ENCODE peak calls at places on chromosomes 4 and X, in four cellular contexts. X is HCT116, Q is MM.1S, A is hepatocyte. Y is an unnamed sample.

GRCh38 chrX:22748093-22748999 is 251.4 kb upstream of the DDX53 start:
- DNase-seq in A (peak), X (peak), Q (peak), Y (peak)

GRCh38 chrX:108664701-108665100 is 71.7 kb downstream of the IRS4 start:
- DNase-seq in Q (no peak), X (no peak), A (no peak), Y (no peak)

GRCh38 chrX:70089575-70090297 is 27.5 kb downstream of the OTUD6A start:
- DNase-seq in Q (no peak), X (no peak), A (no peak), Y (peak)

GRCh38 chr4:179123079-179123478 is 1680.8 kb upstream of the AGA start:
- DNase-seq in Q (no peak), X (no peak), A (no peak), Y (no peak)

GRCh38 chr4:171561419-171561818 is 251.8 kb upstream of the GALNTL6 start:
- DNase-seq in X (no peak), A (no peak), Q (no peak), Y (no peak)

GRCh38 chr4:101993002-101993840 is 202.7 kb downstream of the BANK1 start:
- DNase-seq in Q (no peak), X (no peak), A (no peak), Y (no peak)

GRCh38 chrX:103607385-103608304 is at the start of gene TCEAL3:
- DNase-seq in A (peak), Q (no peak), X (no peak), Y (peak)

GRCh38 chr4:1402516-1403101 is 3.6 kb downstream of the NKX1-1 start:
- DNase-seq in Q (no peak), X (no peak), A (peak), Y (peak)

GRCh38 chrX:4249401-4249800 is 536.0 kb upstream of the PRKX start:
- DNase-seq in A (no peak), Q (no peak), X (no peak), Y (no peak)

GRCh38 chrX:1720826-1721225 is 106.0 kb downstream of the ASMT start:
- DNase-seq in X (no peak), A (no peak), Q (no peak), Y (no peak)

GRCh38 chr4:109809657-109810056 is 5.9 kb upstream of the GAR1 start:
- DNase-seq in Q (no peak), A (no peak), X (no peak), Y (no peak)

GRCh38 chr4:7507381-7507780 is 72.7 kb upstream of the PSAPL1 start:
- DNase-seq in X (no peak), Q (no peak), A (no peak), Y (no peak)

GRCh38 chr4:38621004-38621684 is 42.9 kb upstream of the KLF3 start:
- DNase-seq in Q (no peak), X (peak), A (peak), Y (peak)

GRCh38 chrX:119655125-119655524 is 37.8 kb downstream of the SEPTIN6 start:
- DNase-seq in A (peak), Q (no peak), X (no peak), Y (peak)

DNA sequence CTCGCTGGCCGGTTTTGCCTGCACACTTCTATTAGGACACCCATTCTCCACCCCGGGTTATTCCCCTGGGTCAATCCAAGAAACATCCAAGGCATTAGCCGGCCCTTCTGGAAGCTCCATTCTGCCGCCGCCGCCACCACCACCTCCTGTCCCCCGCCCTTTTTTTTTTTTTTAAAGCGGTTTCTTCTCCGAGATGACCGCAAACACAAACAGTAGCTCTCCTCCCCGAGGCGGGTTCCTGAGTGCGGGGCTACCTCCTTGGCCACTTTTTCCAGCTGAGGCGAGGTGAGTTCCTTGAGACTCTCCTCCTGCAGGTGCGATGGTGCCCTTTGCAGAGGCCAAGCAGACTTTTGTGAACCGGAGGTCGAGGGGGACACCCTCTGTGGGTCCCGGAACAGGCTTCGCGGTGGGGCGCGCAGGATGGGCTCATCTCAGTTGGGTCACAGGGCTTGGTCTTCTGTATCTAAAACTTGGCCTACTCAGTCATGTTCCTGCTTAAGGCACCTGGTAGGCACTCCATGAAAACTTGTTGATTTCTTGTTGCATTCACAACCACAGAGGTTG is 930 bp downstream of the NWD2 start:
- DNase-seq in X (no peak), Q (no peak), A (no peak), Y (no peak)
- TF ChIP-seq EZH2 in X (no peak), Q (no peak), A (no peak), Y (no peak)

GRCh38 chr4:84887824-84888223 is 78.7 kb downstream of the WDFY3 start:
- DNase-seq in Q (no peak), X (no peak), A (no peak), Y (peak)
- TF ChIP-seq EZH2phosphoT487 in Q (no peak), X (no peak), A (no peak), Y (peak)

GRCh38 chrX:16077811-16078210 is 45.6 kb upstream of the GRPR start:
- DNase-seq in Q (no peak), X (no peak), A (no peak), Y (no peak)

GRCh38 chrX:16076834-16077233 is 46.5 kb upstream of the GRPR start:
- DNase-seq in A (no peak), Q (no peak), X (no peak), Y (no peak)

GRCh38 chrX:16075087-16075486 is 48.3 kb upstream of the GRPR start:
- DNase-seq in X (no peak), A (no peak), Q (no peak), Y (no peak)
- H2AFZ ChIP-seq in X (no peak), A (no peak), Q (no peak), Y (no peak)

GRCh38 chr4:65670331-65671031 is at the start of gene EPHA5:
- DNase-seq in X (no peak), A (peak), Q (peak), Y (peak)

GRCh38 chr4:65668201-65669007 is 1.9 kb downstream of the EPHA5 start:
- DNase-seq in Q (no peak), A (peak), X (no peak), Y (peak)

GRCh38 chr4:65671402-65671801 is 1.1 kb upstream of the EPHA5 start:
- DNase-seq in Q (no peak), A (no peak), X (no peak), Y (no peak)

GRCh38 chr4:65669981-65670330 is 333 bp downstream of the EPHA5 start:
- DNase-seq in Q (no peak), A (no peak), X (no peak), Y (no peak)

DNA sequence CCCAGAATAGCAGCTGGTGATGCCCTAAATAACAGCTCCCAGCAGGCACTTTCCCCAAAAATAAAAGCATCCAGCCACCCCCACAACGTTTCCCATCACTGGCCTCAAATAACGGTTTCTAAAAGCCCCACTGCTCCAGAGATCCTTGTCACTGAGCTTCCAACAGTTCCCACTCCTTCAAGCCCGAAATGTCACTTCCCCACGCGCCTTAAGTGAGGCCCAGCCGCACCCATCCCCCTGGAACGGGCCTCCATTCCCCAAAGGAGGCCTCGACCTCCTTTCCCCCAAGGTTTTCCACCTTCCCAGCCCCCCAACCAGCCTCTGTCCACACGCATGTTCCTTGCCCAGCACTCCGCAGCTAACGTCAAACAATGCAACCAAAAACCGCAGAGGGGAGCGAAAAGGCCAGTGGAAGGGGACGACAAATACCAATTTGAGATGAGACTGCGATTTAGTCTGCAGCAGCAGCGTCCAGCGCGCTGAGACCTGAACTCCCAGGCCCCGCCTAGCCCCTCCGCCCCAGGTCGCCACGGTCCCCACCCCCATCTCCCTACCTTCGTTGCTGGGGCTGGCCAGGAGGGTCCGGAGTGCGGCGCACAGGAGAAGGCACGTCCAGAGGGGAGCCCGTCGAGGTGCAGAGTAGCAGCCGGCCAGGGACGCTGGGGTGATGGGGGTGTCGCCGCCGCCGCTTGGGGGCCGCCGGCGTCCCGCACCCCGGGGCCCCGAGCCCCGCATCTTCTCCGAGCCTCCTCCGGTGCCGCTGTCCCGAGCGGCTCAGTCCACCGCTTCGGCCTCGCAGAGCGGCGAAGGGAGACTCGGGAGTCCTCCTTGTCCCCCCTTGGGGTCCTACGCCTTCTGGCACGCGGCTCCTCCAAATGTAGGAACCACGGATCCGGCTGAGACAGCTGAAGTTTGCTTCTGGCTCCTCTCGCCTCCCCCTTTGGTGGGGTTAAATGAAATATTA is 999 bp downstream of the EPHA5 start:
- DNase-seq in Q (no peak), A (peak), X (no peak), Y (peak)
- TF ChIP-seq EZH2 in Q (no peak), A (no peak), X (no peak), Y (no peak)

DNA sequence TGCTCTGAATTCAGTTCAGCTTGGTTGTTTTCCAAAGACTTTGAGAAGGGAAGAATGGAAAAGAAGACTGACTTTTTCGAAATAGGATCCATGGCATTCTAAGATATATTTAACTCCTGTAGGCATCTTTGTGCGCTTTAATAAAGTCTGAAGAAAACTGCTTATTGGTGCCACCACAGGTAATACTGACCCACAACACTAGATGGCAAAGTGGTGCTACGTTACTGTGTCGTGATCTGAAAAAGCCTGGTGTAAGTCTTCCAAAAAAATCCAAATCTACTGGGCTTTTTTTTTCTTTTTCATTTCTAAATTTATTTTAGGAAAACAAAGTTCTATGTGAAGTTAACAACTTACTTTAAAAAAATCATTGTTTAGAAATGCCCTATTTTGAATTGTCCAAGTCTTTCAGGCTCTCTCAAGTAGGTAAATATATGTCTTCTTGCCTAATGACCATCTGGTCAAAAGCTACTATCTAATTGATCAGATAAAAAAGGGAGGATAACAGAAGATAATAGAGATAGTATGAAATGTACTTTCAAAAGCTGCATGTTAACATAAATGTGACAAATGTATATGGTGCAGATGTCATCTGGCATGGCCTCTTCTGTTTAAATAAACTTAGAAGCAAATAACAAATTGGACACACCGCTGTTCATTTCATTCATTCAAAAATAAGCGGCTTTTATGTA is 47.0 kb upstream of the MID1IP1 start:
- DNase-seq in Q (peak), A (peak), X (peak), Y (peak)
- TF ChIP-seq EZH2phosphoT487 in Q (no peak), A (no peak), X (no peak), Y (no peak)

GRCh38 chr4:80016506-80016905 is 56.5 kb downstream of the ANTXR2 start:
- DNase-seq in A (no peak), Q (no peak), X (no peak), Y (peak)

GRCh38 chr4:80015407-80016189 is 57.4 kb downstream of the ANTXR2 start:
- DNase-seq in X (no peak), A (no peak), Q (no peak), Y (no peak)

GRCh38 chr4:80012291-80012690 is 60.7 kb downstream of the ANTXR2 start:
- DNase-seq in Q (no peak), X (no peak), A (no peak), Y (no peak)

GRCh38 chr4:80014531-80014930 is 58.5 kb downstream of the ANTXR2 start:
- DNase-seq in X (no peak), A (no peak), Q (no peak), Y (no peak)

GRCh38 chr4:80017125-80017854 is 55.7 kb downstream of the ANTXR2 start:
- DNase-seq in Q (peak), X (no peak), A (no peak), Y (peak)
- H2AFZ ChIP-seq in Q (no peak), X (no peak), A (no peak), Y (peak)

DNA sequence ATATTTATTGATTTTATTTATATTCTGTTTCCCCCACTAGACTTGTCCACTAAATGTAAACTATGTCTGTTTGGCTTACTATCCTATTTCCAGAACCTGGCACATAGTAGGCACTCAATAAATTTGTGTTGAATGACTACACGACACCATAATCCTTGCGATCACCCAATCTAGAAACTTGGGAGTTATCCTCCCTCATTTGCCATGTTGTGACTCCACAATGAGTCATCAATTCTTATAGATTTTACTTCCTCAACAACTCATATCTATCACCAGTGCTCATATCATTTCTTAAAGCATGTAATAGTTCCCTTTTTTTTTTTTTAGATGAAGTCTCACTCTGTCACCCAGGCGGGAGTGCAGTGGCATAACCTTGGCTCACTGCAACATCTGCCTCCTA is 39.9 kb upstream of the VAMP7 start:
- DNase-seq in A (no peak), Q (no peak), X (no peak), Y (peak)
- TF ChIP-seq EZH2 in A (no peak), Q (no peak), X (no peak), Y (no peak)

DNA sequence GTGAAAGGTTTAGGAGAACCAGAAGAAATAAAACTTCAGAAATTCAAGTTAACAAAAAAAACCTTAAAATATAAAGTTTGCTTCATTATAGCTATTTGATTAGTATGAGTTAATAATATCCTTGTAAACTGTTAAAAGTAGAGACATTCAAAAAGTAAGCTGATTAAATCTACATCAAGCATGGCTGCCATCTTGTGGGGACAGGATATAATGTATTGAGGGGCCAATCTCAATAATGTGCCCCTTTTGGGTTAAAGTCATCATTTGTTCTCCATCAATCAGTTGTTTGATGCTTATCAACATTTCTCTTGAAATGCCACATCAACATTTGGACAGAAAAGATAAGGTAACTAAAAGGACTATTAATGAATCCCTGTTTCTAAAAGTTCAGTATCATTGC is 4.6 kb upstream of the GRID2 start:
- DNase-seq in A (no peak), X (no peak), Q (no peak), Y (peak)
- TF ChIP-seq EZH2phosphoT487 in A (no peak), X (no peak), Q (no peak), Y (no peak)

GRCh38 chr4:122539861-122540465 is 80.9 kb downstream of the IL21 start:
- DNase-seq in Q (peak), A (no peak), X (no peak), Y (peak)
- H2AFZ ChIP-seq in Q (no peak), A (no peak), X (no peak), Y (peak)

Y was measured in GM23248.